ENCODE peak calls at places on chromosome 14, in seven cellular contexts. One of them, this sample, is unnamed.

GRCh38 chr14:91046488-91047072 is 13.9 kb downstream of the RPS6KA5 start:
- DNase-seq in nephron progenitor cell: no peak
- DNase-seq in stimulated activated CD8-positive, alpha-beta memory T cell treated with anti-CD3 and anti-CD28 coated beads, Interleukin-12 subunit alpha, Interleukin-12 subunit beta, amount 100 ng/mL, for 1 hour: no peak
- DNase-seq in G401: no peak
- DNase-seq in activated CD8-positive, alpha-beta memory T cell treated with anti-CD3 and anti-CD28 coated beads for 48 hours: no peak
- DNase-seq in A549: no peak
- DNase-seq in C1 segment of cervical spinal cord: no peak
- DNase-seq in this sample: no peak

GRCh38 chr14:38342803-38343202 is 86.9 kb upstream of the CLEC14A start:
- DNase-seq in activated CD8-positive, alpha-beta memory T cell treated with anti-CD3 and anti-CD28 coated beads for 48 hours: no peak
- DNase-seq in stimulated activated CD8-positive, alpha-beta memory T cell treated with anti-CD3 and anti-CD28 coated beads, Interleukin-12 subunit alpha, Interleukin-12 subunit beta, amount 100 ng/mL, for 1 hour: no peak
- DNase-seq in A549: no peak
- DNase-seq in nephron progenitor cell: no peak
- DNase-seq in C1 segment of cervical spinal cord: no peak
- DNase-seq in G401: no peak
- DNase-seq in this sample: no peak

GRCh38 chr14:61420326-61420725 is 98.9 kb downstream of the PRKCH start:
- DNase-seq in G401: no peak
- DNase-seq in C1 segment of cervical spinal cord: no peak
- DNase-seq in nephron progenitor cell: no peak
- DNase-seq in stimulated activated CD8-positive, alpha-beta memory T cell treated with anti-CD3 and anti-CD28 coated beads, Interleukin-12 subunit alpha, Interleukin-12 subunit beta, amount 100 ng/mL, for 1 hour: no peak
- DNase-seq in A549: peak
- DNase-seq in activated CD8-positive, alpha-beta memory T cell treated with anti-CD3 and anti-CD28 coated beads for 48 hours: no peak
- DNase-seq in this sample: no peak

GRCh38 chr14:65352964-65353530 is 59.5 kb upstream of the FUT8 start:
- DNase-seq in activated CD8-positive, alpha-beta memory T cell treated with anti-CD3 and anti-CD28 coated beads for 48 hours: no peak
- DNase-seq in A549: peak
- DNase-seq in nephron progenitor cell: no peak
- DNase-seq in stimulated activated CD8-positive, alpha-beta memory T cell treated with anti-CD3 and anti-CD28 coated beads, Interleukin-12 subunit alpha, Interleukin-12 subunit beta, amount 100 ng/mL, for 1 hour: no peak
- DNase-seq in G401: no peak
- DNase-seq in C1 segment of cervical spinal cord: no peak
- DNase-seq in this sample: no peak

GRCh38 chr14:29442720-29443119 is 484.9 kb downstream of the PRKD1 start:
- DNase-seq in A549: no peak
- DNase-seq in activated CD8-positive, alpha-beta memory T cell treated with anti-CD3 and anti-CD28 coated beads for 48 hours: no peak
- DNase-seq in nephron progenitor cell: no peak
- DNase-seq in stimulated activated CD8-positive, alpha-beta memory T cell treated with anti-CD3 and anti-CD28 coated beads, Interleukin-12 subunit alpha, Interleukin-12 subunit beta, amount 100 ng/mL, for 1 hour: no peak
- DNase-seq in G401: no peak
- DNase-seq in C1 segment of cervical spinal cord: no peak
- DNase-seq in this sample: peak

GRCh38 chr14:81323621-81324400 is 76.3 kb downstream of the STON2 start:
- DNase-seq in activated CD8-positive, alpha-beta memory T cell treated with anti-CD3 and anti-CD28 coated beads for 48 hours: no peak
- DNase-seq in C1 segment of cervical spinal cord: no peak
- DNase-seq in nephron progenitor cell: peak
- DNase-seq in A549: peak
- DNase-seq in stimulated activated CD8-positive, alpha-beta memory T cell treated with anti-CD3 and anti-CD28 coated beads, Interleukin-12 subunit alpha, Interleukin-12 subunit beta, amount 100 ng/mL, for 1 hour: no peak
- DNase-seq in G401: no peak
- DNase-seq in this sample: no peak

GRCh38 chr14:73718742-73719251 is 4.6 kb upstream of the PNMA1 start:
- DNase-seq in stimulated activated CD8-positive, alpha-beta memory T cell treated with anti-CD3 and anti-CD28 coated beads, Interleukin-12 subunit alpha, Interleukin-12 subunit beta, amount 100 ng/mL, for 1 hour: no peak
- DNase-seq in C1 segment of cervical spinal cord: peak
- DNase-seq in activated CD8-positive, alpha-beta memory T cell treated with anti-CD3 and anti-CD28 coated beads for 48 hours: no peak
- DNase-seq in G401: peak
- DNase-seq in A549: no peak
- DNase-seq in nephron progenitor cell: peak
- DNase-seq in this sample: no peak

GRCh38 chr14:52190532-52190931 is 77.0 kb upstream of the PTGDR start:
- DNase-seq in G401: no peak
- DNase-seq in stimulated activated CD8-positive, alpha-beta memory T cell treated with anti-CD3 and anti-CD28 coated beads, Interleukin-12 subunit alpha, Interleukin-12 subunit beta, amount 100 ng/mL, for 1 hour: no peak
- DNase-seq in C1 segment of cervical spinal cord: no peak
- DNase-seq in nephron progenitor cell: no peak
- DNase-seq in activated CD8-positive, alpha-beta memory T cell treated with anti-CD3 and anti-CD28 coated beads for 48 hours: no peak
- DNase-seq in A549: no peak
- DNase-seq in this sample: no peak

GRCh38 chr14:59398841-59399240 is 66.3 kb downstream of the GPR135 start:
- DNase-seq in activated CD8-positive, alpha-beta memory T cell treated with anti-CD3 and anti-CD28 coated beads for 48 hours: no peak
- DNase-seq in G401: no peak
- DNase-seq in nephron progenitor cell: no peak
- DNase-seq in C1 segment of cervical spinal cord: no peak
- DNase-seq in stimulated activated CD8-positive, alpha-beta memory T cell treated with anti-CD3 and anti-CD28 coated beads, Interleukin-12 subunit alpha, Interleukin-12 subunit beta, amount 100 ng/mL, for 1 hour: no peak
- DNase-seq in A549: no peak
- DNase-seq in this sample: no peak

GRCh38 chr14:64266206-64266605 is 28.0 kb downstream of the ESR2 start:
- DNase-seq in A549: no peak
- DNase-seq in activated CD8-positive, alpha-beta memory T cell treated with anti-CD3 and anti-CD28 coated beads for 48 hours: no peak
- DNase-seq in G401: no peak
- DNase-seq in nephron progenitor cell: no peak
- DNase-seq in stimulated activated CD8-positive, alpha-beta memory T cell treated with anti-CD3 and anti-CD28 coated beads, Interleukin-12 subunit alpha, Interleukin-12 subunit beta, amount 100 ng/mL, for 1 hour: no peak
- DNase-seq in C1 segment of cervical spinal cord: no peak
- DNase-seq in this sample: no peak

GRCh38 chr14:97390031-97390729 is 593.0 kb downstream of the VRK1 start:
- DNase-seq in nephron progenitor cell: no peak
- DNase-seq in G401: no peak
- DNase-seq in A549: no peak
- DNase-seq in activated CD8-positive, alpha-beta memory T cell treated with anti-CD3 and anti-CD28 coated beads for 48 hours: no peak
- DNase-seq in stimulated activated CD8-positive, alpha-beta memory T cell treated with anti-CD3 and anti-CD28 coated beads, Interleukin-12 subunit alpha, Interleukin-12 subunit beta, amount 100 ng/mL, for 1 hour: no peak
- DNase-seq in C1 segment of cervical spinal cord: no peak
- DNase-seq in this sample: no peak

This sample was measured in SW 1271.